ENCODE peak calls at places on chromosomes 1 and 21, in ten cellular contexts. A is mammary epithelial cell, W is lung, Q is choroid plexus epithelial cell, L is kidney epithelial cell, S is thoracic aorta, G is foreskin fibroblast, B is BE2C, C is left lung, H is cardiac muscle cell. U is an unnamed sample.

GRCh38 chr1:67830928-67831596 is 2.2 kb downstream of the GNG12 start:
- DNase-seq in Q (peak; percentile 30), G (no peak), S (no peak), W (no peak), A (peak; percentile 7), H (no peak), C (no peak), B (no peak), L (no peak), U (no peak)

GRCh38 chr1:202023033-202023433 is 12.6 kb downstream of the ELF3 start:
- DNase-seq in S (no peak), G (no peak), W (peak; percentile 85), C (peak; percentile 85), Q (no peak), H (no peak), B (no peak), L (no peak), A (peak; percentile 99), U (no peak)

GRCh38 chr1:246959944-246960693 is 28.4 kb upstream of the AHCTF1 start:
- DNase-seq in A (no peak), L (no peak), S (no peak), Q (peak; percentile 56), B (no peak), H (no peak), C (no peak), G (peak; percentile 15), W (no peak), U (peak; percentile 24)

GRCh38 chr1:92536593-92537332 is 50.0 kb upstream of the GFI1 start:
- DNase-seq in L (peak; percentile 5), G (peak; percentile 11), A (peak; percentile 34), B (no peak), Q (peak; percentile 73), C (no peak), H (no peak), W (no peak), S (no peak), U (no peak)

GRCh38 chr1:92822907-92823306 is 8.9 kb upstream of the RPL5 start:
- DNase-seq in W (no peak), C (no peak), B (no peak), L (peak; percentile 12), H (peak; percentile 3), Q (peak; percentile 94), S (no peak), A (no peak), G (peak; percentile 74), U (no peak)

GRCh38 chr1:39184354-39184818 is 20.1 kb upstream of the MACF1 start:
- DNase-seq in W (no peak), Q (no peak), B (no peak), L (no peak), H (no peak), A (no peak), S (no peak), C (no peak), G (no peak), U (no peak)

GRCh38 chr1:32992489-32993214 is 28.0 kb upstream of the RNF19B start:
- DNase-seq in L (peak; percentile 94), C (peak; percentile 95), S (peak; percentile 31), H (peak; percentile 73), W (peak; percentile 89), A (peak; percentile 100), Q (peak; percentile 99), B (peak; percentile 45), G (peak; percentile 96), U (peak; percentile 99)

GRCh38 chr21:27023186-27023585 is 56.3 kb upstream of the ADAMTS5 start:
- DNase-seq in H (no peak), W (no peak), G (no peak), A (no peak), L (no peak), Q (peak; percentile 6), S (no peak), C (no peak), B (no peak), U (no peak)

GRCh38 chr1:1628656-1629429 is 3.1 kb upstream of the MMP23B start:
- DNase-seq in G (no peak), S (no peak), C (peak; percentile 76), Q (no peak), B (no peak), H (no peak), W (no peak), A (no peak), L (no peak), U (no peak)

GRCh38 chr1:181783208-181783607 is 278.3 kb downstream of the ZNF648 start:
- DNase-seq in S (no peak), Q (no peak), B (no peak), L (no peak), C (no peak), H (no peak), A (no peak), G (no peak), W (no peak), U (no peak)

DNA sequence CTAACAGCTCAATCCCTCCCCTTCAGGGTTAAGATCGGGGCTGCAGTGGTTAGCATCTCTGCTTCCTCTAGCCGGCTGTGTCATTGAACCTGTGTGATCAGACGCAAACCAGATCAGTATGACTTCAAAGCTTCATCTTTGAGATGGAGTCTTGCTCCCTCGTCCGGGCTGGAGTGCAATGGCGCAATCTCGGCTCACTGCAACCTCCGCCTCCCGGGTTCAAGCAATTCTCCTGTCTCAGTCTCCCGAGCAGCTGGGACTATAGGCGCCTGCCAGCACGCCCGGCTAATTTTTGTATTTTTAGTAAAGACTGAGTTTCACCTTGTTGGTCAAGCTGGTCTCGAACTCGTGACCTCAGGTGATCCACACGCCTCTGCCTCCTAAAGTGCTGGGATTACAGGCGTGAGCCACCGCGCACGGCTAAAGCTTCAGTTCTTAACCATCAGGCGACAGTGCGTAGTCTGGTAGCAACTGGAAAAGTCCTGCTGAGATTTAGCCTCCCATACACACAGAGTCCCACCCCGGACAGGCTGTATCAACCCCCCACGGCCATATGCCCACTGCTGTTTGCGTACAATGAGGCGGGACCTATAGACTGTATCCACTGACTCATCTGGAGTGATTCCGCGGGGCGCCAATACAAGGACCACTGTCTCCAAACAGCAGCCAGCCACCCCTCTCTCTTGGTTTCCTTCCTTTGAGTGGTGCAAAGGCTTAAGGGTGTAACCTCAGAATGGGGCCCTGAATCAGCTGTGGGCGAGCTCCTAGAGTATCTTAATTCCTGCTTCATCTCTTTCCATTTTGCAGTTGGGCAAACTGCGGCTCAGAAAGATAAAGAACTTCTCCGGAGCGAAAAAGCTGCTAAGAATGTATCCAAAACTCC is 23.3 kb downstream of the CELA3A start:
- DNase-seq in B (peak; percentile 67), H (peak; percentile 85), C (no peak), A (no peak), W (peak; percentile 49), S (peak; percentile 21), L (no peak), G (peak; percentile 81), Q (peak; percentile 93), U (peak; percentile 58)
- TF ChIP-seq CTCF in B (no peak), H (no peak), C (no peak), A (no peak), W (no peak), S (no peak), L (no peak), G (no peak), Q (no peak), U (no peak)

DNA sequence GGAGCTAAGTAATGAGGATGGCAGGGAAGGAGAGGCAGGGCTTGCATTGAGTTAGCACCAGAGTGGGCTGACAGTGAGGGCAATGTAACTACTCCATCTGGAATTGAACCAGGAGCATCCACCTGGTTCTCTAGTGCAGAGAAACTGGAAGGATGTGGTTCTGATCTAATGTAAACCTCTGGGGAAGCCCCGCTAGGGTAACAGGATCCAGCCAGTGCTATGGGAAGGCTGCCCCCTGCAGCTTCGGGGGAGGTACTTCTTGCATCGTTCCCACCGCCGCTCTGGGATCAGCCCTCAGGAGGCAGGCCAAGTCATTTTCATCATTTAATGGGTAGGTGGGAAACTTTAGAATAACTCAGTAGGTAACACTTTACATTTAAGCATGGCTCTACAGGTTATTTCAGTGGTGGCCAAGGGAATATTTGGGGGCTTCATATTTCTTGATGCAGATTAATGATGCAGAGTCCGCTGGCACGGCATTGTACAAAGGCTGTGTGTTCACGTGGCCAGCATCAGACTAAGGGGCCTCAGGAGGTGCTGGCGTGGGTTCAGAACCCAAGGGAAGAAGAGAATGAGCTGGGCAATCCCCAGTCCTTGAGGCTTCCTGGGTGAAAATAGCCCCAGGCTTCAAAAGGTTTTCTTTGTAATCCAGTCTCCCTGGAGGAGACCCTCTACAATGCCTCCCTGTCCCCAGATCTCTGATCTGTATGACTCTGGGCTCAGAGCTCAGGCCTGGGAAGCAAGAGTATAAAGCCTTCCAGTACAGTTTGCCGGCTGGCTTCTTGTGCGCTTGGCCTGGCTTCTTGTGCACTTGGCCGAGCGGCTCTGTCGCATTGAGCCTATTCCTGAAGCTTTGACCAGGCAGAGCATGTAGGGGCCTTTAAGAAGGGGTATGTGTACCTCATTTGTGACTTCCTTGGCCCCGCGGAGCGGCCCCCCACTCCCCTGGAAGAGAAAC is 26.4 kb upstream of the KAZN start:
- DNase-seq in L (no peak), G (no peak), W (no peak), Q (peak; percentile 3), A (no peak), H (no peak), C (no peak), S (no peak), B (peak; percentile 20), U (no peak)
- TF ChIP-seq CTCF in L (peak; percentile 12), G (no peak), W (no peak), Q (peak; percentile 32), A (no peak), H (peak; percentile 47), C (no peak), S (no peak), B (peak; percentile 51), U (no peak)

GRCh38 chr1:217713223-217713622 is 82.1 kb downstream of the SPATA17 start:
- DNase-seq in W (no peak), S (no peak), L (no peak), G (peak; percentile 15), Q (peak; percentile 28), B (no peak), A (peak; percentile 8), C (no peak), H (no peak), U (no peak)

GRCh38 chr1:217721692-217722091 is 90.5 kb downstream of the SPATA17 start:
- DNase-seq in W (no peak), S (no peak), Q (no peak), L (no peak), C (no peak), G (no peak), H (no peak), B (no peak), A (peak; percentile 12), U (no peak)

GRCh38 chr1:217717959-217718358 is 86.8 kb downstream of the SPATA17 start:
- DNase-seq in H (no peak), G (no peak), W (no peak), L (peak; percentile 41), C (no peak), A (no peak), Q (no peak), S (no peak), B (no peak), U (no peak)

DNA sequence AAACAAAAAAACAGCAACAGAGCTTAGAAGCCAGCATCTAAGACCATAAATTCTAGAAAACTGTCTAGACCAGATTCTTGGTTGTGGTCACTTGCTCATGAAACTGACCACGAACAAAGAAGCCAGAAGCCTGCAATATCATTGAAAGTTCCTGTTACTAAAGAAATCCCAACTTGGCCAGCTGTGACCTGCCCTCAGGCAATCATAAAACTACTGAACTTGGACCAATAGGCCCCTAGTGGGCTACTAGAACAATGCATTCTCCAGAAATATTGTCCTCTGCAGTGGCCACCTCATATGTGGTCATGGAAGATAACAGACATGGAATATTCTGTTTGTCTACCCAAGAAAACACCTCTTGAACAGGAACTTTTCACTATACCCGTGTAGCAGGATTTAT is 87.7 kb downstream of the SPATA17 start:
- DNase-seq in S (no peak), W (no peak), H (no peak), C (no peak), A (peak; percentile 28), Q (no peak), B (no peak), G (peak; percentile 21), L (peak; percentile 61), U (no peak)
- TF ChIP-seq CTCF in S (no peak), W (no peak), H (no peak), C (no peak), A (peak; percentile 13), Q (peak; percentile 24), B (peak; percentile 30), G (no peak), L (peak; percentile 32), U (no peak)

GRCh38 chr1:24929876-24930702 is at the start of gene RUNX3:
- DNase-seq in Q (no peak), L (no peak), B (no peak), H (peak; percentile 35), S (no peak), A (peak; percentile 21), C (peak; percentile 94), G (peak; percentile 55), W (peak; percentile 52), U (peak; percentile 91)
- TF ChIP-seq CTCF in Q (no peak), L (no peak), B (no peak), H (no peak), S (no peak), A (no peak), C (no peak), G (no peak), W (no peak), U (no peak)